ENCODE peak calls at places on chromosome 4, in four cellular contexts. O is HepG2, K is K562, A is GM12878. P is an unnamed sample.

GRCh38 chr4:63901311-63901710 is 507.9 kb downstream of the TECRL start:
- DNase-seq in O (no peak), K (no peak), A (no peak), P (no peak)

GRCh38 chr4:70979445-70980008 is 13.9 kb upstream of the DCK start:
- DNase-seq in O (no peak), K (no peak), A (no peak), P (no peak)

GRCh38 chr4:54958236-54958635 is 167.2 kb downstream of the KDR start:
- DNase-seq in O (no peak), K (no peak), A (no peak), P (no peak)

GRCh38 chr4:72970756-72971155 is 98.8 kb downstream of the COX18 start:
- DNase-seq in O (no peak), K (no peak), A (no peak), P (no peak)

GRCh38 chr4:182711211-182711610 is 206.0 kb downstream of the DCTD start:
- DNase-seq in O (no peak), K (no peak), A (no peak), P (no peak)

GRCh38 chr4:53453385-53453784 is 75.9 kb downstream of the FIP1L1 start:
- DNase-seq in O (no peak), K (no peak), A (no peak), P (no peak)

GRCh38 chr4:37453004-37453360 is 208.4 kb downstream of the NWD2 start:
- DNase-seq in O (peak), K (peak), A (peak), P (peak)

GRCh38 chr4:48102303-48102702 is 31.7 kb downstream of the TXK start:
- DNase-seq in O (no peak), K (no peak), A (no peak), P (no peak)

GRCh38 chr4:107863850-107864371 is 39.2 kb downstream of the SGMS2 start:
- DNase-seq in O (peak), K (peak), A (no peak), P (peak)

GRCh38 chr4:154222875-154223274 is 268.7 kb downstream of the DCHS2 start:
- DNase-seq in O (no peak), K (no peak), A (no peak), P (no peak)

GRCh38 chr4:153560918-153561317 is 94.8 kb downstream of the TMEM131L start:
- DNase-seq in O (no peak), K (no peak), A (peak), P (no peak)

GRCh38 chr4:7187691-7188090 is 4.6 kb upstream of the SORCS2 start:
- DNase-seq in O (no peak), K (no peak), A (no peak), P (no peak)

GRCh38 chr4:56301181-56302076 is 85.9 kb downstream of the AASDH start:
- DNase-seq in O (peak), K (peak), A (peak), P (peak)

GRCh38 chr4:104941661-104942062 is 205.0 kb upstream of the TET2 start:
- DNase-seq in O (no peak), K (no peak), A (peak), P (no peak)

GRCh38 chr4:151074416-151074916 is 25.0 kb upstream of the RPS3A start:
- DNase-seq in O (no peak), K (no peak), A (no peak), P (no peak)

GRCh38 chr4:139692300-139693012 is 26.8 kb downstream of the MGST2 start:
- DNase-seq in O (peak), K (no peak), A (no peak), P (no peak)

GRCh38 chr4:6880691-6881090 is 28.9 kb upstream of the TBC1D14 start:
- DNase-seq in O (no peak), K (no peak), A (no peak), P (no peak)

GRCh38 chr4:5708829-5709680 is 696 bp upstream of the EVC2 start:
- DNase-seq in O (no peak), K (no peak), A (no peak), P (no peak)

GRCh38 chr4:57640391-57641100 is 530.4 kb upstream of the IGFBP7 start:
- DNase-seq in O (no peak), K (no peak), A (no peak), P (no peak)

GRCh38 chr4:5784021-5784420 is 73.0 kb downstream of the EVC start:
- DNase-seq in O (no peak), K (no peak), A (no peak), P (no peak)

GRCh38 chr4:56752985-56753384 is 68.5 kb downstream of the SPINK2 start:
- DNase-seq in O (no peak), K (no peak), A (no peak), P (no peak)

GRCh38 chr4:3859571-3859970 is 93.4 kb downstream of the ADRA2C start:
- DNase-seq in O (no peak), K (no peak), A (no peak), P (no peak)

GRCh38 chr4:3858765-3859388 is 92.7 kb downstream of the ADRA2C start:
- DNase-seq in O (no peak), K (no peak), A (no peak), P (no peak)

GRCh38 chr4:3857316-3857926 is 91.2 kb downstream of the ADRA2C start:
- DNase-seq in O (no peak), K (no peak), A (no peak), P (no peak)

GRCh38 chr4:3856604-3857204 is 90.5 kb downstream of the ADRA2C start:
- DNase-seq in O (no peak), K (no peak), A (no peak), P (no peak)

DNA sequence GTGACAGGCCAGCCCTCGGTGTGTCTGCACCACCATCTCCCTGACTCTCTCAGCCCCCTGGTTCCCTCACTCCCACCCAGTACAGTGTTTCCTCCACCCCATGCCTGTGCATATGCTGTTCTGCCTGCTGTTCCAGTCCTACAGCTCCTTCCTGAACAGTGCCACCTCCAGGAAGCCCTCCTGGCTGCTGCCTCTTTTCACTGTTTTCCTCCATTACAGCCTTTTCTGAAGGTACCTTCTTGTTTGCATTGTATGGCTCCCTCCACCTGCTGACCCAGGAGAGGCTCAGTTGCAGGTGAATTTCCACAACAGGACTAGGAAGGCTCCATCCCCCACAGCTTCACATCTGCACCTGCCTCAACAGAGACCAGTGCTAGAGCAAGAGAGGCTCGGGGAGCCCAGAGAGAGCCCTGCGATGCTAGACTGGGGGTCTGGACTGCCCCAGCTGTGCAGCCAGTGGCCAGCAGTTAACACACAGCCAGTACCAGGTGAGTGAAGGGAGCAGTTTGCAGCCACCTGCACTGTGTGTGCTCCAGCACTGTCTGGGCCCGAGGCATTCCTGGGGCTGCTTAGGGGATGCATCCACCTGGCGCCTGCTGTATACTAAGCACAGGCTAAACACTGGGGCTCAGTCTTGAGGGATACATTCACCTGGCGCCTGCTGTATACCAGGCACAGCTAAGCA is 92.0 kb downstream of the ADRA2C start:
- DNase-seq in O (no peak), K (no peak), A (no peak), P (no peak)
- TF ChIP-seq FOXK2 in O (no peak), K (no peak), A (no peak), P (no peak)

DNA sequence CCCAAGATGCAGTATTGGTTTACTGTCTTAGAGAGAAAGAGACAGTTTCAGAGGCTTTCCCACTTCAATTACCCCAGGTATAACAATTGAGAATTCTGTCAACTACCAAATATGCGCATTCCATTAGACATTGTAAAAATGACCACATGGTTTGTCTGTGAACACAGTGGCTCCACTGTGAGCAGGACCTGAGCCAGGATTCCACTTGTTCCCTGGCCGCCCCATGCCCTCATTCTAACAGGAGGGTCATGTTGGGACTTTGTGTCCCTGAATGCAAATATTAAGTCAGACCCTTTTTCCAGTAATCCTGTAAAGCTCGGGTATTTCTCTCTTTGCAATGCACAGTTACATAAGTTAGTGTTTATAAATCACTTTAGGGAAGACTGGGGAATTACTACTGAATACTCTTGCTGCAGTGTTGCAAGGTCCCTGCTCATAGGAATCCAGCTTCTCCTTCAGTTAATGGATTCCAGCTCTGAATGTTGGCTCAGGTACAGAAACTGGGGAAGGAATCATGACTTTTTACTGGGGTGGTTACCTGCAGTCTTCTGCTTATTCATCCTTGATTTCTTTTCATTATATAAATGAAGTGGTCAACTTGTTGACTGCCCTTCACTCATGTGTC is 260.9 kb downstream of the PDGFC start:
- DNase-seq in O (peak), K (no peak), A (no peak), P (no peak)
- TF ChIP-seq FOXK2 in O (no peak), K (no peak), A (no peak), P (no peak)

DNA sequence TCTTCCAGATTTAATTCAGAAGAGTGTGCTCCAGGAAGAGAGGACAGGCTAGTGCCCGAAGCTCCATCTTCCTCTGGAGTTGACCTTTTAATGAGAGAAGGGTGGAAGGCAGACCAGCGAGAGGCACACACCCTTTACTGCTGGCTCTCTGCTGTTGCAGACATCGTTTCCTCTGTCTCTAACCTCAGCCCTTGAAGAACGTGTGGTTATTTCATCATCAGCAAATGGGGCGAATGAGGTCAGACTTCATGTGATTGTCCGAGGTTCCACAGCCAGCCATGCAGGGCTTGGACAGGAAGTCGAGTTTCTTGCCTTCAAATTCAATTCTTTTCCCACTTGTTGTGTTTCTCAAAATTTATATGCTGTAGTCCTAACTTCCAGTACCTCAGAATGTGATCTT is 155.2 kb upstream of the MSX1 start:
- DNase-seq in O (no peak), K (no peak), A (no peak), P (no peak)
- TF ChIP-seq FOXK2 in O (no peak), K (no peak), A (no peak), P (no peak)

DNA sequence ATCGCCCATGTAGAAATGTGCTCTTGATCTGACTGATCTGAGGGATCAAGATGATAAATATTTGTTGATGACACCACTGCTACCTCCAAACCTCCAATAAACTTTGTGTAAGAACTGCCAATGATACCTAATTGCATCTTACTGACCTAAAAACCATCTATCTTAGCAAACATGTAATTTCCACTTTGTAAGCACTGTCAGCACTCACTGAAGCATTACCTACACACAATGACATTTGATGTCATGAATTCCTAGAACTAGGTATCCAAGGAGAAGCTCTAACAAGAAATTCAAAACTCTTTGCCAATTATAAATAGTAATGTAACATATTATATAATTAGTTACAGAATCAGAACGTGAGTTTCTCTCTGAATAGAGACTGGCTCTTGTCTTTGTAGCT is 232.6 kb upstream of the NEIL3 start:
- DNase-seq in O (no peak), K (no peak), A (no peak), P (no peak)
- TF ChIP-seq FOXK2 in O (no peak), K (no peak), A (no peak), P (no peak)

GRCh38 chr4:68152411-68152810 is 22.7 kb upstream of the TMPRSS11F start:
- DNase-seq in O (no peak), K (peak), A (no peak), P (no peak)
- TF ChIP-seq FOXK2 in O (no peak), K (no peak), A (no peak), P (no peak)

GRCh38 chr4:140858897-140859296 is 102.7 kb upstream of the TBC1D9 start:
- DNase-seq in O (no peak), K (no peak), A (no peak), P (peak)

GRCh38 chr4:140862182-140862442 is 105.9 kb upstream of the TBC1D9 start:
- DNase-seq in O (no peak), K (no peak), A (no peak), P (no peak)

GRCh38 chr4:140863187-140863586 is 107.0 kb upstream of the TBC1D9 start:
- DNase-seq in O (no peak), K (no peak), A (no peak), P (no peak)

GRCh38 chr4:140865253-140865652 is 109.1 kb upstream of the TBC1D9 start:
- DNase-seq in O (no peak), K (no peak), A (no peak), P (no peak)

GRCh38 chr4:140861359-140862181 is 105.4 kb upstream of the TBC1D9 start:
- DNase-seq in O (peak), K (peak), A (peak), P (peak)
- TF ChIP-seq FOXK2 in O (no peak), K (no peak), A (no peak), P (no peak)

DNA sequence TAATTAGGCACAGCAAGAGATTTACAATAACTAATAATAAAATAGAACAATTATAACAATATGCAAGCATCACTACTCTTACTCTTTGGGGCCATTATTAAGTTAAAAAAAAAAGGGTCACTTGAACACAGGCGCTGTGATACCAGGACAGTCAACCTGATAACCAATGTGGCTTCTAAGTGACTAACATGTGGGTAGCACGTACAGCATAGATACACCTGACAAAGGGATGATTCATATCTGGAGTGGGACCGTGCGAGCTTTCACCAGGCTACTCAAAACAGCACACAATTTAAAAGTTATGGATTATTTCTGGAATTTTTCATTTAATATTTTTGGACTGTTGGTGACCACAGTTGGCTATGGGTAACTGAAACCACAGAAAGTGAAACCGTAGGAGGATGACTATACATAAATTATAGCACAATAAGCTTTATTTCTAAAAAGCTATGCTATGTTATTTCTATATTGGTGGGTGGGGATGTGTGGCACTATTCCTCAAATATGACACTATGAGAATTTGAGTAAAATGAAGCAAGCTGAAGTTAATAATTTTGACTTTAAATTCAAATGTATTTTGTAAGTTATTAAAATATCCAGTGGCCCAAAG is 113.8 kb upstream of the STIM2 start:
- DNase-seq in O (no peak), K (no peak), A (peak), P (no peak)
- TF ChIP-seq FOXK2 in O (no peak), K (no peak), A (no peak), P (no peak)

DNA sequence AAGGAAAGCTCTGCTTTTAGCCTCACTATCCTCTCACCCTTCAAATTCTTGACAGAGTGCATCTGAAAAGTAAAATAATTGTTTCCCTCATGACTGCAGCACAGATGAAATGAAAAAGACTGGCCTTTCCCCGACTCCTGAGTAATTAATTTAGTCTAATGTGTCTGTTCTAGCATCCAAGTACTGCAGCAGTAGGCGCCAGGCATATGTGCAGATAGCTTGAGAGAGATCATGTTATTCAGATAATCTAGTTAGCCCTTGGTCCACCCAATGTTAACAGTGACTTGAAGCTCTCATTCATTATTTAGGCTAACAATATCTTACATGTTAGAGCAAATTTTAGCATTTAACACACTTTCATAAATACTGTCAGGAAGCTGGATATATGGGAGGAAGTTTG is 54.0 kb downstream of the MAP9 start:
- DNase-seq in O (no peak), K (no peak), A (no peak), P (no peak)
- TF ChIP-seq FOXK2 in O (no peak), K (no peak), A (no peak), P (no peak)

DNA sequence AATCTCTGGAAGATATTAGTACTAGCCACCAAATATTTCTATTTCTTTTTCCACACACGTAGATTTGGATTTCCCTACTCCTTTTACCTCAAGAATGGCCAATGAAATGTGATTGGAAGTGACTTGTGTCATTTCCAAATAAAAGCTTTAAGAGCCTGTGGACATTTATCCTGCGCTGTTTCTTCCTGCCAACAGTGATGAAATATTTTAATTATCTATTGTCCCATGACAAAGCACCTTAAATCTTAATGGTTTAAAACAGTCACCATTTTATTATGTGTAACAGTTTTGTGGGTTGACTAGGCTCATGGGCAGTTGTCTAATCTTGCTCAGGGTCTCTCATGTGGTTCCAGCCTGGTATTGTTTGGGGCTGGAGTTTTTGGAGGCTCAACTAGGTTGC is 3.5 kb upstream of the PGRMC2 start:
- DNase-seq in O (no peak), K (no peak), A (no peak), P (no peak)
- TF ChIP-seq FOXK2 in O (no peak), K (no peak), A (no peak), P (no peak)

DNA sequence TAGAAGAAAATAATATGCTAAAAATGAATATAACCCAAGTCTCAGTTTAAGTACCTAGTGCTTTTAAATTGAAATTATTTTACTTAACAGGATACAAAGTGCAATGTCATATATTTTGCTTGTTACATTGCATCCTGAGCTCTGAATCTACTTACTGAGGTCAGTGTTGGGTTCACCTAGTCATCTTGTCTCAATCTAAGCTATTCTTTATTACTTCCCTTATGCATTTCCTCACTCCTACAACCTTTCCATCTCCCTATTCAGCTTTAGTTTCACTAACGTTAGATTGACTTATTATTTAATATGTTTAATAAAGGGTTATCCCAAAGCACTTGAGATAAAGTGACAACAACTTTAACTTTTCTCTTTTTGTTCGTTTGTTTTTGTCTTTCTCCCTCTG is 483.7 kb downstream of the FSTL5 start:
- DNase-seq in O (no peak), K (no peak), A (no peak), P (no peak)
- TF ChIP-seq FOXK2 in O (no peak), K (no peak), A (no peak), P (no peak)

P was measured in HEK293T.